ENCODE peak calls at places on chromosomes 6 and 20, in five cellular contexts. One of them, this sample, is unnamed.

GRCh38 chr6:84218091-84218490 is 9.4 kb downstream of the CEP162 start:
- DNase-seq in left ventricle myocardium inferior: no peak
- DNase-seq in NT2/D1: no peak
- DNase-seq in breast epithelium: no peak
- DNase-seq in MM.1S: no peak
- DNase-seq in this sample: no peak

GRCh38 chr20:51486197-51487005 is 56.1 kb downstream of the NFATC2 start:
- DNase-seq in left ventricle myocardium inferior: no peak
- DNase-seq in NT2/D1: no peak
- DNase-seq in breast epithelium: no peak
- DNase-seq in MM.1S: no peak
- DNase-seq in this sample: no peak

GRCh38 chr6:157493173-157493572 is 112.2 kb downstream of the ZDHHC14 start:
- DNase-seq in left ventricle myocardium inferior: no peak
- DNase-seq in NT2/D1: no peak
- DNase-seq in breast epithelium: no peak
- DNase-seq in MM.1S: no peak
- DNase-seq in this sample: no peak

GRCh38 chr20:10802201-10802600 is 128.4 kb upstream of the JAG1 start:
- DNase-seq in left ventricle myocardium inferior: no peak
- DNase-seq in NT2/D1: no peak
- DNase-seq in breast epithelium: no peak
- DNase-seq in MM.1S: no peak
- DNase-seq in this sample: no peak

GRCh38 chr20:1945660-1946059 is 48.2 kb downstream of the PDYN start:
- DNase-seq in left ventricle myocardium inferior: no peak
- DNase-seq in NT2/D1: no peak
- DNase-seq in breast epithelium: no peak
- DNase-seq in MM.1S: no peak
- DNase-seq in this sample: no peak

GRCh38 chr6:152309648-152310047 is 327.5 kb downstream of the SYNE1 start:
- DNase-seq in left ventricle myocardium inferior: no peak
- DNase-seq in NT2/D1: no peak
- DNase-seq in breast epithelium: no peak
- DNase-seq in MM.1S: peak; percentile 12
- DNase-seq in this sample: no peak

GRCh38 chr20:32231847-32232246 is 24.2 kb downstream of the POFUT1 start:
- DNase-seq in left ventricle myocardium inferior: no peak
- DNase-seq in NT2/D1: no peak
- DNase-seq in breast epithelium: no peak
- DNase-seq in MM.1S: peak; percentile 82
- DNase-seq in this sample: peak; percentile 22

GRCh38 chr6:131844243-131844841 is 36.5 kb downstream of the ENPP1 start:
- DNase-seq in left ventricle myocardium inferior: no peak
- DNase-seq in NT2/D1: no peak
- DNase-seq in breast epithelium: no peak
- DNase-seq in MM.1S: no peak
- DNase-seq in this sample: no peak

GRCh38 chr6:7721654-7722053 is 4.2 kb upstream of the BMP6 start:
- DNase-seq in left ventricle myocardium inferior: no peak
- DNase-seq in NT2/D1: no peak
- DNase-seq in breast epithelium: no peak
- DNase-seq in MM.1S: peak; percentile 87
- DNase-seq in this sample: no peak

GRCh38 chr6:142300758-142301251 is 1.0 kb upstream of the ADGRG6 start:
- DNase-seq in left ventricle myocardium inferior: no peak
- DNase-seq in NT2/D1: no peak
- DNase-seq in breast epithelium: no peak
- DNase-seq in MM.1S: no peak
- DNase-seq in this sample: no peak

GRCh38 chr6:119145111-119145510 is 66.6 kb upstream of the FAM184A start:
- DNase-seq in left ventricle myocardium inferior: no peak
- DNase-seq in NT2/D1: no peak
- DNase-seq in breast epithelium: no peak
- DNase-seq in MM.1S: no peak
- DNase-seq in this sample: no peak

GRCh38 chr20:43537921-43538854 is 20.6 kb upstream of the SGK2 start:
- DNase-seq in left ventricle myocardium inferior: peak; percentile 54
- DNase-seq in NT2/D1: peak; percentile 39
- DNase-seq in breast epithelium: peak; percentile 60
- DNase-seq in MM.1S: peak; percentile 45
- DNase-seq in this sample: peak; percentile 82

GRCh38 chr6:42751055-42751454 is 5.2 kb upstream of the TBCC start:
- DNase-seq in left ventricle myocardium inferior: no peak
- DNase-seq in NT2/D1: no peak
- DNase-seq in breast epithelium: no peak
- DNase-seq in MM.1S: no peak
- DNase-seq in this sample: no peak

GRCh38 chr6:27839303-27840081 is 72.7 kb downstream of the OR2B2 start:
- DNase-seq in left ventricle myocardium inferior: no peak
- DNase-seq in NT2/D1: no peak
- DNase-seq in breast epithelium: no peak
- DNase-seq in MM.1S: peak; percentile 36
- DNase-seq in this sample: peak; percentile 61

GRCh38 chr20:41318271-41318649 is 729 bp upstream of the ZHX3 start:
- DNase-seq in left ventricle myocardium inferior: no peak
- DNase-seq in NT2/D1: no peak
- DNase-seq in breast epithelium: no peak
- DNase-seq in MM.1S: no peak
- DNase-seq in this sample: no peak

GRCh38 chr20:61664741-61665320 is 400.9 kb downstream of the TAF4 start:
- DNase-seq in left ventricle myocardium inferior: no peak
- DNase-seq in NT2/D1: no peak
- DNase-seq in breast epithelium: no peak
- DNase-seq in MM.1S: no peak
- DNase-seq in this sample: no peak

GRCh38 chr6:108597601-108598315 is 37.0 kb downstream of the FOXO3 start:
- DNase-seq in left ventricle myocardium inferior: no peak
- DNase-seq in NT2/D1: no peak
- DNase-seq in breast epithelium: no peak
- DNase-seq in MM.1S: peak; percentile 89
- DNase-seq in this sample: no peak

GRCh38 chr20:50277460-50278376 is 87.1 kb downstream of the CEBPB start:
- DNase-seq in left ventricle myocardium inferior: no peak
- DNase-seq in NT2/D1: no peak
- DNase-seq in breast epithelium: no peak
- DNase-seq in MM.1S: no peak
- DNase-seq in this sample: no peak

GRCh38 chr6:119172813-119173212 is 94.3 kb upstream of the FAM184A start:
- DNase-seq in left ventricle myocardium inferior: no peak
- DNase-seq in NT2/D1: no peak
- DNase-seq in breast epithelium: no peak
- DNase-seq in MM.1S: no peak
- DNase-seq in this sample: no peak

GRCh38 chr20:24634855-24635254 is 165.4 kb downstream of the SYNDIG1 start:
- DNase-seq in left ventricle myocardium inferior: no peak
- DNase-seq in NT2/D1: no peak
- DNase-seq in breast epithelium: no peak
- DNase-seq in MM.1S: no peak
- DNase-seq in this sample: peak; percentile 77

GRCh38 chr6:48826884-48827701 is 636.0 kb downstream of the MMUT start:
- DNase-seq in left ventricle myocardium inferior: no peak
- DNase-seq in NT2/D1: no peak
- DNase-seq in breast epithelium: no peak
- DNase-seq in MM.1S: no peak
- DNase-seq in this sample: peak; percentile 8

GRCh38 chr6:89145962-89146747 is at the start of gene PM20D2:
- DNase-seq in left ventricle myocardium inferior: peak; percentile 65
- DNase-seq in NT2/D1: no peak
- DNase-seq in breast epithelium: no peak
- DNase-seq in MM.1S: peak; percentile 81
- DNase-seq in this sample: peak; percentile 48

GRCh38 chr20:50824137-50824536 is 29.3 kb downstream of the BCAS4 start:
- DNase-seq in left ventricle myocardium inferior: no peak
- DNase-seq in NT2/D1: no peak
- DNase-seq in breast epithelium: peak; percentile 79
- DNase-seq in MM.1S: no peak
- DNase-seq in this sample: peak; percentile 87

GRCh38 chr6:33252758-33253157 is 18.9 kb downstream of the VPS52 start:
- DNase-seq in left ventricle myocardium inferior: no peak
- DNase-seq in NT2/D1: no peak
- DNase-seq in breast epithelium: no peak
- DNase-seq in MM.1S: no peak
- DNase-seq in this sample: no peak

GRCh38 chr6:123423130-123423529 is 213.6 kb downstream of the TRDN start:
- DNase-seq in left ventricle myocardium inferior: no peak
- DNase-seq in NT2/D1: no peak
- DNase-seq in breast epithelium: no peak
- DNase-seq in MM.1S: no peak
- DNase-seq in this sample: no peak

GRCh38 chr20:12152996-12153395 is 235.3 kb downstream of the BTBD3 start:
- DNase-seq in left ventricle myocardium inferior: no peak
- DNase-seq in NT2/D1: no peak
- DNase-seq in breast epithelium: no peak
- DNase-seq in MM.1S: no peak
- DNase-seq in this sample: no peak

GRCh38 chr20:25552977-25553376 is 32.4 kb downstream of the NINL start:
- DNase-seq in left ventricle myocardium inferior: no peak
- DNase-seq in NT2/D1: no peak
- DNase-seq in breast epithelium: no peak
- DNase-seq in MM.1S: no peak
- DNase-seq in this sample: no peak

GRCh38 chr20:36064661-36065426 is 89.7 kb upstream of the EPB41L1 start:
- DNase-seq in left ventricle myocardium inferior: peak; percentile 96
- DNase-seq in NT2/D1: peak; percentile 76
- DNase-seq in breast epithelium: peak; percentile 97
- DNase-seq in MM.1S: peak; percentile 88
- DNase-seq in this sample: peak; percentile 97
- H3K4me1 ChIP-seq in left ventricle myocardium inferior: peaks cover 19% of the 10 kb centered on the region
- H3K4me1 ChIP-seq in NT2/D1: peaks cover 8% of the 10 kb centered on the region
- H3K4me1 ChIP-seq in breast epithelium: no peaks in the 10 kb centered on the region
- H3K4me1 ChIP-seq in MM.1S: peaks cover 6% of the 10 kb centered on the region
- H3K4me1 ChIP-seq in this sample: peaks cover 5% of the 10 kb centered on the region

GRCh38 chr6:17012421-17013225 is 89.2 kb upstream of the STMND1 start:
- DNase-seq in left ventricle myocardium inferior: no peak
- DNase-seq in NT2/D1: peak; percentile 39
- DNase-seq in breast epithelium: no peak
- DNase-seq in MM.1S: no peak
- DNase-seq in this sample: no peak

GRCh38 chr6:17011985-17012384 is 89.9 kb upstream of the STMND1 start:
- DNase-seq in left ventricle myocardium inferior: no peak
- DNase-seq in NT2/D1: no peak
- DNase-seq in breast epithelium: no peak
- DNase-seq in MM.1S: no peak
- DNase-seq in this sample: no peak

GRCh38 chr6:17002123-17002522 is 99.7 kb upstream of the STMND1 start:
- DNase-seq in left ventricle myocardium inferior: no peak
- DNase-seq in NT2/D1: no peak
- DNase-seq in breast epithelium: no peak
- DNase-seq in MM.1S: no peak
- DNase-seq in this sample: no peak

GRCh38 chr6:17004269-17004668 is 97.6 kb upstream of the STMND1 start:
- DNase-seq in left ventricle myocardium inferior: no peak
- DNase-seq in NT2/D1: no peak
- DNase-seq in breast epithelium: no peak
- DNase-seq in MM.1S: no peak
- DNase-seq in this sample: no peak

GRCh38 chr6:17007749-17008148 is 94.1 kb upstream of the STMND1 start:
- DNase-seq in left ventricle myocardium inferior: no peak
- DNase-seq in NT2/D1: no peak
- DNase-seq in breast epithelium: no peak
- DNase-seq in MM.1S: no peak
- DNase-seq in this sample: no peak
- H3K4me1 ChIP-seq in left ventricle myocardium inferior: peaks cover 7% of the 10 kb centered on the region
- H3K4me1 ChIP-seq in NT2/D1: no peaks in the 10 kb centered on the region
- H3K4me1 ChIP-seq in breast epithelium: no peaks in the 10 kb centered on the region
- H3K4me1 ChIP-seq in MM.1S: no peaks in the 10 kb centered on the region
- H3K4me1 ChIP-seq in this sample: no peaks in the 10 kb centered on the region

DNA sequence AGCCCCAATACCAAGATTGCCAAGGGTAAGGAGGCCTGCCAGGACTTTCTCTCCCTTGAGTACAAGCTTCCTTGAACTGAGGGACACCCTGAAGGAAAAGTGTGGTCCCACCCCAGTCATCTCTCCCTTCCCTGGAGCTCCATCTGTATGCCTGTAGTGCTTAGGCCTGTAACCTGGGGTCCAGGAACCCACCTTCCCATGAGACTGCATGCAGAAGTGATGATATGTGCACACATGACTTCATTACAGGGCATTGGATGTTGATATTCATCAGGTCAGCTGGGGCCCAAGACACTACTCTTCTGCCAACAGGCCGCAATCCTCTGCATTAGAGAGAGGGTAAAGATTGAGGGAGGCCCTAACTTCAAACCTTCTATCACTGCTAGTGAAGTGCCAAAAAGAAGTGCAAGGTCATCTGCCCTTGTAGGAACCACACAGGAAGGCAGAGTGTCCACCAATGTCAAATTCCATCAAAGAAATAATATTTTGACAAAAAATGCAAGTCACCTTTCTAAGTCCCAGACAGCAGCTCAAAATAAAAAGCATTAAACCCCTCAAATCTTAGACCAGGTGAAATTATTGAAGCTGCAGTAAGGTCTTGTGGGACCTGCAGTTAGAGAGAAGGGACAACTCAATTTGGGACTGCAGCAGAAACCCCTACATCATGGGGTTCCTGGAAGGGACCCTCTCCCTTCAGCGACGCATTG is 5.1 kb downstream of the HLA-F start:
- DNase-seq in left ventricle myocardium inferior: no peak
- DNase-seq in NT2/D1: no peak
- DNase-seq in breast epithelium: no peak
- DNase-seq in MM.1S: no peak
- DNase-seq in this sample: no peak
- H3K4me1 ChIP-seq in left ventricle myocardium inferior: peaks cover 38% of the 10 kb centered on the region
- H3K4me1 ChIP-seq in NT2/D1: no peaks in the 10 kb centered on the region
- H3K4me1 ChIP-seq in breast epithelium: no peaks in the 10 kb centered on the region
- H3K4me1 ChIP-seq in MM.1S: no peaks in the 10 kb centered on the region
- H3K4me1 ChIP-seq in this sample: peaks cover 7% of the 10 kb centered on the region

GRCh38 chr20:57462781-57463180 is 62.2 kb downstream of the CTCFL start:
- DNase-seq in left ventricle myocardium inferior: no peak
- DNase-seq in NT2/D1: no peak
- DNase-seq in breast epithelium: no peak
- DNase-seq in MM.1S: no peak
- DNase-seq in this sample: no peak

GRCh38 chr20:57460781-57461465 is 64.0 kb downstream of the CTCFL start:
- DNase-seq in left ventricle myocardium inferior: no peak
- DNase-seq in NT2/D1: no peak
- DNase-seq in breast epithelium: no peak
- DNase-seq in MM.1S: no peak
- DNase-seq in this sample: no peak

GRCh38 chr20:57459897-57460663 is 64.9 kb downstream of the CTCFL start:
- DNase-seq in left ventricle myocardium inferior: no peak
- DNase-seq in NT2/D1: no peak
- DNase-seq in breast epithelium: no peak
- DNase-seq in MM.1S: no peak
- DNase-seq in this sample: no peak

GRCh38 chr20:57459278-57459677 is 65.7 kb downstream of the CTCFL start:
- DNase-seq in left ventricle myocardium inferior: no peak
- DNase-seq in NT2/D1: no peak
- DNase-seq in breast epithelium: no peak
- DNase-seq in MM.1S: no peak
- DNase-seq in this sample: no peak

DNA sequence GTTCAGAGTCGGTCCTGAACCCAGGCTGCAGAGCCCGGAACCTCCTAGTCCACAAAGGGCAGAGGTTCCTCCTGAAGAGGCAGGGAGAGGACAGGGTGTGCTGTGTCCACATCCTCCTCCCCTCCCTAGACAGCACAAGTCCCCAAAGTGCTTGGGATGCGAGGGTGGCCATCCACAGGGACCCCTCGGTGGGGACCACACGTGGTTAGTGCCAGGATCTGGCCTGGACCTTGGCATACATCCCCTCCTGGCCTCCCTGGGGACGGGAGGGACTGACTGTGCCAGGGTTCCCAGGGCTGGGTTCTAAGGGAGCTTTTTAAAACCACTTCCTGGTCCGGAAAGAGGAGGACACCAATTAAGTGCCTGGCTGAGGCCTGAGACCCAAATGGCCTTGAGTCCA is 63.2 kb downstream of the CTCFL start:
- DNase-seq in left ventricle myocardium inferior: no peak
- DNase-seq in NT2/D1: no peak
- DNase-seq in breast epithelium: no peak
- DNase-seq in MM.1S: no peak
- DNase-seq in this sample: no peak
- H3K4me1 ChIP-seq in left ventricle myocardium inferior: peaks cover 48% of the 10 kb centered on the region
- H3K4me1 ChIP-seq in NT2/D1: peaks cover 11% of the 10 kb centered on the region
- H3K4me1 ChIP-seq in breast epithelium: no peaks in the 10 kb centered on the region
- H3K4me1 ChIP-seq in MM.1S: no peaks in the 10 kb centered on the region
- H3K4me1 ChIP-seq in this sample: no peaks in the 10 kb centered on the region